ENCODE peak calls at places on chromosomes 5 and 9, in five cellular contexts. One of them, this sample, is unnamed.

GRCh38 chr5:94028001-94028400 is 286.6 kb upstream of the POU5F2 start:
- DNase-seq in GM13977: no peak
- DNase-seq in HFFc6: no peak
- DNase-seq in NCI-H2081: no peak
- DNase-seq in AG10803: no peak
- DNase-seq in this sample: no peak

GRCh38 chr5:33936381-33937016 is at the start of gene RXFP3:
- DNase-seq in AG10803: peak
- DNase-seq in GM13977: peak
- DNase-seq in HFFc6: no peak
- DNase-seq in NCI-H2081: no peak
- DNase-seq in this sample: no peak

GRCh38 chr9:4857163-4857562 is 64.4 kb downstream of the RCL1 start:
- DNase-seq in HFFc6: no peak
- DNase-seq in GM13977: no peak
- DNase-seq in AG10803: peak
- DNase-seq in NCI-H2081: no peak
- DNase-seq in this sample: no peak

GRCh38 chr9:83707518-83707767 is 315 bp downstream of the UBQLN1 start:
- DNase-seq in AG10803: peak
- DNase-seq in HFFc6: peak
- DNase-seq in GM13977: no peak
- DNase-seq in NCI-H2081: no peak
- DNase-seq in this sample: no peak

GRCh38 chr9:69151506-69151905 is 22.6 kb upstream of the TJP2 start:
- DNase-seq in AG10803: no peak
- DNase-seq in HFFc6: no peak
- DNase-seq in GM13977: no peak
- DNase-seq in NCI-H2081: no peak
- DNase-seq in this sample: no peak

GRCh38 chr5:54211912-54212311 is 98.5 kb downstream of the ARL15 start:
- DNase-seq in NCI-H2081: no peak
- DNase-seq in HFFc6: no peak
- DNase-seq in AG10803: no peak
- DNase-seq in GM13977: no peak
- DNase-seq in this sample: no peak

GRCh38 chr9:79233542-79233941 is 338.2 kb upstream of the TLE4 start:
- DNase-seq in GM13977: peak
- DNase-seq in NCI-H2081: no peak
- DNase-seq in HFFc6: peak
- DNase-seq in AG10803: peak
- DNase-seq in this sample: no peak

GRCh38 chr5:37836173-37837100 is 3.4 kb downstream of the GDNF start:
- DNase-seq in AG10803: peak
- DNase-seq in NCI-H2081: no peak
- DNase-seq in HFFc6: peak
- DNase-seq in GM13977: peak
- DNase-seq in this sample: no peak

GRCh38 chr9:93287189-93287552 is 103.2 kb downstream of the WNK2 start:
- DNase-seq in AG10803: no peak
- DNase-seq in HFFc6: no peak
- DNase-seq in GM13977: no peak
- DNase-seq in NCI-H2081: no peak
- DNase-seq in this sample: no peak

This sample was measured in T-helper 17 cell.